ENCODE peak calls at places on chromosomes 4 and X, in ten cellular contexts. One of them, this sample, is unnamed.

GRCh38 chrX:24996096-24996709 is 19.6 kb downstream of the ARX start:
- DNase-seq in psoas muscle: no peak
- DNase-seq in A673: no peak
- DNase-seq in IMR-90: no peak
- DNase-seq in fibroblast of lung: no peak
- DNase-seq in coronary artery: no peak
- DNase-seq in nephron progenitor cell: no peak
- DNase-seq in lung: no peak
- DNase-seq in cardiac fibroblast: no peak
- DNase-seq in lower leg skin: no peak
- DNase-seq in this sample: peak

GRCh38 chr4:60683953-60684352 is 516.2 kb upstream of the ADGRL3 start:
- DNase-seq in fibroblast of lung: peak
- DNase-seq in coronary artery: no peak
- DNase-seq in IMR-90: peak
- DNase-seq in nephron progenitor cell: no peak
- DNase-seq in cardiac fibroblast: peak
- DNase-seq in psoas muscle: no peak
- DNase-seq in A673: no peak
- DNase-seq in lung: no peak
- DNase-seq in lower leg skin: no peak
- DNase-seq in this sample: peak

GRCh38 chrX:41350976-41351569 is 17.1 kb downstream of the DDX3X start:
- DNase-seq in lung: no peak
- DNase-seq in IMR-90: peak
- DNase-seq in coronary artery: no peak
- DNase-seq in fibroblast of lung: peak
- DNase-seq in lower leg skin: no peak
- DNase-seq in A673: no peak
- DNase-seq in cardiac fibroblast: no peak
- DNase-seq in nephron progenitor cell: no peak
- DNase-seq in psoas muscle: no peak
- DNase-seq in this sample: no peak

GRCh38 chrX:2351999-2352995 is 148.5 kb downstream of the DHRSX start:
- DNase-seq in lung: no peak
- DNase-seq in nephron progenitor cell: no peak
- DNase-seq in coronary artery: no peak
- DNase-seq in IMR-90: peak
- DNase-seq in fibroblast of lung: peak
- DNase-seq in cardiac fibroblast: peak
- DNase-seq in psoas muscle: peak
- DNase-seq in A673: no peak
- DNase-seq in lower leg skin: peak
- DNase-seq in this sample: peak

GRCh38 chrX:12721042-12721441 is 70.2 kb upstream of the PRPS2 start:
- DNase-seq in cardiac fibroblast: peak
- DNase-seq in coronary artery: no peak
- DNase-seq in nephron progenitor cell: peak
- DNase-seq in psoas muscle: no peak
- DNase-seq in IMR-90: no peak
- DNase-seq in lung: no peak
- DNase-seq in lower leg skin: no peak
- DNase-seq in fibroblast of lung: no peak
- DNase-seq in A673: peak
- DNase-seq in this sample: no peak

GRCh38 chrX:13487731-13488505 is 81.5 kb upstream of the EGFL6 start:
- DNase-seq in fibroblast of lung: peak
- DNase-seq in lung: peak
- DNase-seq in A673: peak
- DNase-seq in lower leg skin: no peak
- DNase-seq in coronary artery: no peak
- DNase-seq in IMR-90: peak
- DNase-seq in psoas muscle: no peak
- DNase-seq in cardiac fibroblast: peak
- DNase-seq in nephron progenitor cell: peak
- DNase-seq in this sample: peak

GRCh38 chrX:147602297-147602696 is 309.4 kb upstream of the FMR1 start:
- DNase-seq in lung: no peak
- DNase-seq in fibroblast of lung: no peak
- DNase-seq in lower leg skin: no peak
- DNase-seq in A673: peak
- DNase-seq in coronary artery: no peak
- DNase-seq in IMR-90: no peak
- DNase-seq in nephron progenitor cell: no peak
- DNase-seq in cardiac fibroblast: no peak
- DNase-seq in psoas muscle: no peak
- DNase-seq in this sample: no peak

GRCh38 chrX:100410901-100411801 is 1.1 kb upstream of the PCDH19 start:
- DNase-seq in fibroblast of lung: no peak
- DNase-seq in IMR-90: no peak
- DNase-seq in nephron progenitor cell: peak
- DNase-seq in psoas muscle: peak
- DNase-seq in lower leg skin: no peak
- DNase-seq in coronary artery: no peak
- DNase-seq in A673: no peak
- DNase-seq in cardiac fibroblast: no peak
- DNase-seq in lung: no peak
- DNase-seq in this sample: peak

GRCh38 chrX:14027031-14027430 is 2.7 kb downstream of the GEMIN8 start:
- DNase-seq in lower leg skin: no peak
- DNase-seq in psoas muscle: no peak
- DNase-seq in A673: no peak
- DNase-seq in fibroblast of lung: no peak
- DNase-seq in lung: no peak
- DNase-seq in cardiac fibroblast: peak
- DNase-seq in IMR-90: peak
- DNase-seq in nephron progenitor cell: no peak
- DNase-seq in coronary artery: no peak
- DNase-seq in this sample: no peak

GRCh38 chr4:67106846-67107467 is 438.3 kb downstream of the CENPC start:
- DNase-seq in psoas muscle: no peak
- DNase-seq in lower leg skin: no peak
- DNase-seq in coronary artery: no peak
- DNase-seq in cardiac fibroblast: no peak
- DNase-seq in IMR-90: no peak
- DNase-seq in fibroblast of lung: no peak
- DNase-seq in nephron progenitor cell: no peak
- DNase-seq in A673: no peak
- DNase-seq in lung: no peak
- DNase-seq in this sample: no peak

GRCh38 chrX:77455437-77455836 is 8.2 kb downstream of the FGF16 start:
- DNase-seq in psoas muscle: no peak
- DNase-seq in lung: no peak
- DNase-seq in nephron progenitor cell: no peak
- DNase-seq in cardiac fibroblast: no peak
- DNase-seq in fibroblast of lung: no peak
- DNase-seq in IMR-90: no peak
- DNase-seq in lower leg skin: no peak
- DNase-seq in A673: no peak
- DNase-seq in coronary artery: no peak
- DNase-seq in this sample: no peak

GRCh38 chrX:74119016-74119910 is 184.7 kb upstream of the ZCCHC13 start:
- DNase-seq in A673: peak
- DNase-seq in lung: no peak
- DNase-seq in cardiac fibroblast: peak
- DNase-seq in coronary artery: no peak
- DNase-seq in nephron progenitor cell: no peak
- DNase-seq in psoas muscle: no peak
- DNase-seq in lower leg skin: no peak
- DNase-seq in IMR-90: peak
- DNase-seq in fibroblast of lung: peak
- DNase-seq in this sample: no peak

GRCh38 chr4:122824616-122825015 is 2.0 kb upstream of the FGF2 start:
- DNase-seq in fibroblast of lung: no peak
- DNase-seq in lung: no peak
- DNase-seq in A673: no peak
- DNase-seq in IMR-90: peak
- DNase-seq in lower leg skin: no peak
- DNase-seq in nephron progenitor cell: no peak
- DNase-seq in psoas muscle: no peak
- DNase-seq in cardiac fibroblast: no peak
- DNase-seq in coronary artery: no peak
- DNase-seq in this sample: peak

GRCh38 chr4:138672393-138672976 is 343.1 kb upstream of the NOCT start:
- DNase-seq in fibroblast of lung: no peak
- DNase-seq in lung: no peak
- DNase-seq in A673: no peak
- DNase-seq in lower leg skin: no peak
- DNase-seq in coronary artery: no peak
- DNase-seq in nephron progenitor cell: no peak
- DNase-seq in IMR-90: no peak
- DNase-seq in cardiac fibroblast: no peak
- DNase-seq in psoas muscle: no peak
- DNase-seq in this sample: no peak

GRCh38 chr4:108702960-108703359 is 52.6 kb downstream of the OSTC start:
- DNase-seq in coronary artery: no peak
- DNase-seq in A673: no peak
- DNase-seq in lung: no peak
- DNase-seq in lower leg skin: no peak
- DNase-seq in IMR-90: no peak
- DNase-seq in fibroblast of lung: no peak
- DNase-seq in cardiac fibroblast: no peak
- DNase-seq in psoas muscle: no peak
- DNase-seq in nephron progenitor cell: no peak
- DNase-seq in this sample: no peak

GRCh38 chr4:38860788-38861424 is 4.3 kb upstream of the TLR6 start:
- DNase-seq in fibroblast of lung: peak
- DNase-seq in A673: peak
- DNase-seq in cardiac fibroblast: peak
- DNase-seq in IMR-90: peak
- DNase-seq in nephron progenitor cell: peak
- DNase-seq in psoas muscle: no peak
- DNase-seq in lower leg skin: no peak
- DNase-seq in lung: peak
- DNase-seq in coronary artery: no peak
- DNase-seq in this sample: peak

GRCh38 chr4:171650543-171650942 is 162.7 kb upstream of the GALNTL6 start:
- DNase-seq in A673: no peak
- DNase-seq in IMR-90: no peak
- DNase-seq in lower leg skin: no peak
- DNase-seq in lung: no peak
- DNase-seq in fibroblast of lung: no peak
- DNase-seq in coronary artery: no peak
- DNase-seq in cardiac fibroblast: no peak
- DNase-seq in psoas muscle: no peak
- DNase-seq in nephron progenitor cell: peak
- DNase-seq in this sample: no peak
- TF ChIP-seq CTCF in A673: no peak
- TF ChIP-seq CTCF in IMR-90: no peak
- TF ChIP-seq CTCF in lower leg skin: no peak
- TF ChIP-seq CTCF in lung: no peak
- TF ChIP-seq CTCF in fibroblast of lung: no peak
- TF ChIP-seq CTCF in coronary artery: no peak
- TF ChIP-seq CTCF in cardiac fibroblast: no peak
- TF ChIP-seq CTCF in psoas muscle: no peak
- TF ChIP-seq CTCF in nephron progenitor cell: peak
- TF ChIP-seq CTCF in this sample: no peak

GRCh38 chr4:5784960-5785611 is 74.1 kb downstream of the EVC start:
- DNase-seq in IMR-90: no peak
- DNase-seq in cardiac fibroblast: peak
- DNase-seq in lower leg skin: peak
- DNase-seq in fibroblast of lung: no peak
- DNase-seq in nephron progenitor cell: no peak
- DNase-seq in psoas muscle: no peak
- DNase-seq in A673: no peak
- DNase-seq in lung: no peak
- DNase-seq in coronary artery: peak
- DNase-seq in this sample: no peak
- TF ChIP-seq CTCF in IMR-90: no peak
- TF ChIP-seq CTCF in cardiac fibroblast: no peak
- TF ChIP-seq CTCF in lower leg skin: no peak
- TF ChIP-seq CTCF in fibroblast of lung: no peak
- TF ChIP-seq CTCF in nephron progenitor cell: no peak
- TF ChIP-seq CTCF in psoas muscle: no peak
- TF ChIP-seq CTCF in A673: no peak
- TF ChIP-seq CTCF in lung: no peak
- TF ChIP-seq CTCF in coronary artery: no peak
- TF ChIP-seq CTCF in this sample: peak

GRCh38 chrX:96183843-96184242 is 500.8 kb upstream of the DIAPH2 start:
- DNase-seq in coronary artery: no peak
- DNase-seq in nephron progenitor cell: no peak
- DNase-seq in A673: peak
- DNase-seq in cardiac fibroblast: peak
- DNase-seq in lower leg skin: no peak
- DNase-seq in psoas muscle: no peak
- DNase-seq in IMR-90: peak
- DNase-seq in lung: no peak
- DNase-seq in fibroblast of lung: peak
- DNase-seq in this sample: no peak

GRCh38 chrX:96182366-96182765 is 502.3 kb upstream of the DIAPH2 start:
- DNase-seq in IMR-90: peak
- DNase-seq in psoas muscle: no peak
- DNase-seq in nephron progenitor cell: peak
- DNase-seq in lung: no peak
- DNase-seq in cardiac fibroblast: peak
- DNase-seq in fibroblast of lung: peak
- DNase-seq in coronary artery: no peak
- DNase-seq in lower leg skin: no peak
- DNase-seq in A673: peak
- DNase-seq in this sample: no peak

DNA sequence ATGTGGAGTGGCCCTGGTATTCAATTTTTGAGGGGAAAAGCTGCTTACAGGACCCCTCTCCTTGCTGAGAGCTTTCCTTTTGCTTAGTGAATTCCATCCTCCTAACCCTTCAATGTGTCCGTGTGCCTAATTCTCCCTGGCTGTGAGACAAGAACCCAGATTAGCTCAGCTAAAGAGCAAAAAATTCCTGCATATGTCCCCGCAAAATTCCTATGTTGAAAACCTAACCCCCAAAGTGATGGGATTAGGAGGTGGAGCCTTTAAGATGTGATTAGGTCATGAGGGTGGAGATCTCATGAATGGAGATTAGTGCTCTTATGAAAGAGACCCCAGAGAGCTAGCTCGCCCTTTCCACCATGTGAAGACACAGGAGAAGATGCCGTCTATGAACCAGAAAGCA is 503.1 kb upstream of the DIAPH2 start:
- DNase-seq in IMR-90: no peak
- DNase-seq in fibroblast of lung: no peak
- DNase-seq in psoas muscle: no peak
- DNase-seq in lung: no peak
- DNase-seq in coronary artery: no peak
- DNase-seq in A673: peak
- DNase-seq in lower leg skin: no peak
- DNase-seq in nephron progenitor cell: no peak
- DNase-seq in cardiac fibroblast: no peak
- DNase-seq in this sample: no peak
- TF ChIP-seq CTCF in IMR-90: no peak
- TF ChIP-seq CTCF in fibroblast of lung: no peak
- TF ChIP-seq CTCF in psoas muscle: no peak
- TF ChIP-seq CTCF in lung: no peak
- TF ChIP-seq CTCF in coronary artery: no peak
- TF ChIP-seq CTCF in A673: no peak
- TF ChIP-seq CTCF in lower leg skin: no peak
- TF ChIP-seq CTCF in nephron progenitor cell: no peak
- TF ChIP-seq CTCF in cardiac fibroblast: no peak
- TF ChIP-seq CTCF in this sample: no peak

GRCh38 chr4:187073820-187074219 is 350.2 kb upstream of the FAT1 start:
- DNase-seq in cardiac fibroblast: no peak
- DNase-seq in lower leg skin: no peak
- DNase-seq in coronary artery: no peak
- DNase-seq in fibroblast of lung: no peak
- DNase-seq in A673: no peak
- DNase-seq in nephron progenitor cell: no peak
- DNase-seq in IMR-90: no peak
- DNase-seq in psoas muscle: no peak
- DNase-seq in lung: no peak
- DNase-seq in this sample: no peak
- TF ChIP-seq CTCF in cardiac fibroblast: no peak
- TF ChIP-seq CTCF in lower leg skin: no peak
- TF ChIP-seq CTCF in coronary artery: no peak
- TF ChIP-seq CTCF in fibroblast of lung: no peak
- TF ChIP-seq CTCF in A673: no peak
- TF ChIP-seq CTCF in nephron progenitor cell: no peak
- TF ChIP-seq CTCF in IMR-90: no peak
- TF ChIP-seq CTCF in psoas muscle: no peak
- TF ChIP-seq CTCF in lung: no peak
- TF ChIP-seq CTCF in this sample: no peak

This sample was measured in osteoblast.